ENCODE peak calls at places on chromosomes 12 and 14, in ten cellular contexts. W, N, E, Q, M, A, G, C, L and X are unnamed samples.

GRCh38 chr14:50061664-50062437 is 54.5 kb downstream of the VCPKMT start:
- DNase-seq in M (peak; percentile 84), G (peak; percentile 41), N (peak; percentile 87), C (peak; percentile 33), E (peak; percentile 77), L (no peak), A (peak; percentile 48), W (peak; percentile 59), Q (peak; percentile 88), X (peak; percentile 40)

GRCh38 chr12:120903382-120903817 is 758 bp downstream of the SPPL3 start:
- DNase-seq in A (peak; percentile 44), L (no peak), M (peak; percentile 48), C (peak; percentile 15), E (peak; percentile 86), Q (peak; percentile 84), G (peak; percentile 12), N (peak; percentile 93), W (peak; percentile 75), X (peak; percentile 29)

GRCh38 chr12:117049295-117049694 is 49.9 kb downstream of the TESC start:
- DNase-seq in A (no peak), W (no peak), M (no peak), C (no peak), L (no peak), Q (no peak), E (no peak), G (no peak), N (no peak), X (peak; percentile 16)

GRCh38 chr12:128009108-128009507 is 257.9 kb upstream of the TMEM132C start:
- DNase-seq in L (no peak), Q (no peak), N (no peak), A (no peak), M (no peak), C (no peak), E (no peak), G (no peak), W (no peak), X (no peak)

GRCh38 chr12:42684171-42685071 is 94.9 kb upstream of the PRICKLE1 start:
- DNase-seq in C (peak; percentile 28), A (no peak), G (peak; percentile 46), E (no peak), N (no peak), L (no peak), Q (no peak), W (no peak), M (no peak), X (peak; percentile 81)

GRCh38 chr12:39272934-39273770 is 169.8 kb downstream of the KIF21A start:
- DNase-seq in M (no peak), W (peak; percentile 24), A (peak; percentile 74), Q (no peak), E (peak; percentile 45), L (no peak), N (no peak), C (peak; percentile 56), G (peak; percentile 59), X (peak; percentile 42)

GRCh38 chr12:123078114-123078465 is 72.8 kb downstream of the PITPNM2 start:
- DNase-seq in E (no peak), A (no peak), W (no peak), C (no peak), M (no peak), G (no peak), L (no peak), Q (no peak), N (no peak), X (no peak)

GRCh38 chr14:69501362-69501964 is 16.9 kb downstream of the PLEKHD1 start:
- DNase-seq in Q (no peak), N (no peak), A (peak; percentile 58), L (no peak), M (no peak), C (peak; percentile 31), E (no peak), W (peak; percentile 42), G (peak; percentile 51), X (peak; percentile 2)

GRCh38 chr12:76398106-76398505 is 49.9 kb upstream of the BBS10 start:
- DNase-seq in A (peak; percentile 11), E (no peak), G (peak; percentile 2), W (no peak), Q (no peak), C (no peak), N (no peak), L (no peak), M (no peak), X (no peak)

GRCh38 chr12:68538722-68539614 is 71.7 kb upstream of the RAP1B start:
- DNase-seq in Q (peak; percentile 85), C (peak; percentile 72), G (peak; percentile 89), W (peak; percentile 27), N (no peak), E (peak; percentile 24), L (no peak), M (peak; percentile 59), A (peak; percentile 22), X (peak; percentile 70)

GRCh38 chr12:76024942-76025600 is 6.5 kb downstream of the PHLDA1 start:
- DNase-seq in M (no peak), A (peak; percentile 77), L (no peak), N (no peak), Q (no peak), E (no peak), C (peak; percentile 89), G (peak; percentile 81), W (no peak), X (peak; percentile 97)

DNA sequence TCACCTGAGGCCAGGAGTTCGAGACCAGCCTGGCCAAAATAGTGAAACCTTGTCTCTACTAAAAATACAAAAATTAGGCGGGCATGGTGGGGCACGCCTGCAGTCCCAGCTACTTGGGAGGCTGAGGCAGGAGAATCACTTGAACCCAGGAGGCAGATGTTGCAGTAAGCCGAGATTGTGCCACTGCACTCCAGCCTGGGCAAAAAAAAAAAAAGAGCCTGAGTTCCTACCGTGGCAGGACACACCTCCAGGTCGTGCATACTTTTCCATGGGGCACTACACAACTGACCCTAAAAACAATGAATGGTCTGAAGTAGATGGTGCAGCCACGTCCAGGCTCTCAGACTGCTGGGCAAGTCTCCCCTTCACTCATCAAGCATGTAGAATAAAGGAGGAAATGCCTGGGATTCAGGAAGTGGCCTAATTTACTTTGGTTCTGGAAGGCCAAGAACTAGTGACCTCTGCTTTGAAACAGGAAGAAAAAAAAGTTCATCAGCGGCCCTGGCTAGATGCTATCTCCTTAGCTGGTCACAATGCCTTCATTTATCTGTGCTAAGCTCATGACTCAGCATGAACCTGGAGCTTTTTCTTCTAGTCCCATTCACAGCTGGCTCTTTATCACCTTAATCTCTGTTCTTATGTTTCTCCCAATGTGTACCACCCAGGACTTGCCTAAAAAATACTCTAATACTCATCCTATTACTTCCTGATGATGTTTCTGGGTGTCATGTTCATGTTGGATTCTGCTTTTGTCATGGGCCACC is 55.8 kb upstream of the OR6J1 start:
- DNase-seq in G (peak; percentile 48), W (no peak), N (no peak), M (no peak), C (peak; percentile 40), A (no peak), L (peak; percentile 18), E (no peak), Q (no peak), X (no peak)
- H3K4me3 ChIP-seq in G (no peak overlapping the region), W (no peak overlapping the region), N (no peak overlapping the region), M (no peak overlapping the region), C (no peak overlapping the region), A (no peak overlapping the region), L (no peak overlapping the region), E (no peak overlapping the region), Q (no peak overlapping the region), X (no peak overlapping the region)

GRCh38 chr12:58419182-58419760 is 477.9 kb downstream of the ATP23 start:
- DNase-seq in C (no peak), N (no peak), M (no peak), L (no peak), G (no peak), A (no peak), W (no peak), E (no peak), Q (no peak), X (no peak)
- H3K4me3 ChIP-seq in C (no peak overlapping the region), N (no peak overlapping the region), M (no peak overlapping the region), L (no peak overlapping the region), G (no peak overlapping the region), A (no peak overlapping the region), W (no peak overlapping the region), E (no peak overlapping the region), Q (no peak overlapping the region), X (no peak overlapping the region)

GRCh38 chr14:68085742-68086141 is 266.2 kb downstream of the RAD51B start:
- DNase-seq in C (no peak), W (peak; percentile 55), N (no peak), G (no peak), A (no peak), E (no peak), Q (no peak), M (no peak), L (no peak), X (no peak)

GRCh38 chr14:68084256-68084655 is 264.7 kb downstream of the RAD51B start:
- DNase-seq in C (peak; percentile 68), A (no peak), L (no peak), Q (no peak), M (no peak), E (no peak), G (peak; percentile 44), N (no peak), W (no peak), X (peak; percentile 40)

GRCh38 chr14:68094158-68094557 is 274.6 kb downstream of the RAD51B start:
- DNase-seq in E (no peak), C (no peak), W (no peak), Q (no peak), G (no peak), M (no peak), N (no peak), L (no peak), A (no peak), X (no peak)

GRCh38 chr14:68088463-68088862 is 268.9 kb downstream of the RAD51B start:
- DNase-seq in Q (no peak), L (no peak), M (no peak), N (no peak), A (no peak), G (peak; percentile 56), E (no peak), C (peak; percentile 46), W (no peak), X (peak; percentile 56)

GRCh38 chr14:68089146-68089715 is 269.7 kb downstream of the RAD51B start:
- DNase-seq in C (peak; percentile 78), E (no peak), L (peak; percentile 83), Q (no peak), G (peak; percentile 65), N (no peak), W (peak; percentile 16), M (no peak), A (no peak), X (peak; percentile 74)
- H3K4me3 ChIP-seq in C (no peak overlapping the region), E (no peak overlapping the region), L (no peak overlapping the region), Q (no peak overlapping the region), G (no peak overlapping the region), N (no peak overlapping the region), W (no peak overlapping the region), M (no peak overlapping the region), A (peak overlapping the region; percentile 70), X (no peak overlapping the region)

DNA sequence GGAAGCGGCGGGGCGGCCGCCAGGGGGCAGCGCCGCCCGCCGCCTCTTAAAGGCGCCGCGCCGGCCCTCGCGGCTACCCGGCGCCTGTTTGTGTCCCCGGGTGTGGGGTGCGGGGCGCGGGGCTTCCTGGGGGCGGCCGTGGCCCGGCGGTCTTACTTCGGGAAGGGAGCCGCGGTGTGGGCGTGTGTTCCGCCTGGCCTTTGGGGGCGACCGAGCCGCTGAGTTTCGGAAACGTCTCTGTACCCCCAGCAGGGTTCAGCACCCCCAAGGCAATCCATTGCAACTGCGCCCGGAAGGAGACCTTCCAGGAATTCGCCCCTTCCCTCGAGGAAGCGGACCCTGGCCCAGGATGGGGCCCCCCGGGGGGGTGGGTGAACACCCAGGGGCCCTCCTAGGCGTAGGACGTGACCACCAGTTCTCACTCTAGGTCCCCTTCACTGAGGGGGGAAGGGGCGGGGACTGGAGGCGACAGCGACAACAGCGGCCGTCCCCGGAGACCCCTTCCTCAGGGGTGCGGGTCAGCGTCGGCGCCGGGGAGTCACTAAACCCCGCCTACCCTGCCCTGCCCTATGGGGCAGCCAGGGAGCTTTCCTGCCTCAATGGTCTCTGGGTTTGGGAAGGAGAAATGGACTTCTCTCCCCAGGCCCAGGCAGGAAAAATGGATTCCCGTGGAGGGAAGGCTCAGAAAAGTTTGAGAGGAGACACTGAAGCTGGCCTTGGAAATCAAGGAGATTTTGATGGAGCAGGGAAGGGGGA is at the start of gene ITPK1:
- DNase-seq in E (peak; percentile 50), M (no peak), N (peak; percentile 88), G (peak; percentile 74), L (no peak), A (peak; percentile 91), Q (peak; percentile 73), C (peak; percentile 50), W (peak; percentile 51), X (peak; percentile 34)
- H3K4me3 ChIP-seq in E (peak within 1 kb of the TSS; percentile 93), M (peak within 1 kb of the TSS; percentile 99), N (peak within 1 kb of the TSS; percentile 59), G (peak within 1 kb of the TSS; percentile 69), L (peak within 1 kb of the TSS; percentile 67), A (peak within 1 kb of the TSS; percentile 86), Q (peak within 1 kb of the TSS; percentile 79), C (peak within 1 kb of the TSS; percentile 67), W (peak within 1 kb of the TSS; percentile 27), X (peak within 1 kb of the TSS; percentile 62)